ENCODE peak calls at places on chromosomes 7 and 10, in four cellular contexts. C, O, B and L are unnamed samples. For H3K27me3, the result is how much of the 10 kb centered on the place peaks cover.

GRCh38 chr7:34759477-34760125 is 101.6 kb downstream of the NPSR1 start:
- DNase-seq in C (peak), O (peak), B (peak), L (peak)

GRCh38 chr7:5699467-5699866 is 82.0 kb downstream of the RNF216 start:
- DNase-seq in C (no peak), O (no peak), B (no peak), L (no peak)

GRCh38 chr10:6297951-6298381 is 95.2 kb downstream of the PFKFB3 start:
- DNase-seq in C (peak), O (no peak), B (no peak), L (no peak)

GRCh38 chr7:117251687-117252086 is 71.2 kb downstream of the WNT2 start:
- DNase-seq in C (peak), O (no peak), B (no peak), L (no peak)

GRCh38 chr7:148537435-148537834 is 53.1 kb upstream of the C7orf33 start:
- DNase-seq in C (no peak), O (no peak), B (no peak), L (no peak)

GRCh38 chr10:52653221-52653501 is 119.4 kb downstream of the MBL2 start:
- DNase-seq in C (no peak), O (no peak), B (no peak), L (no peak)

GRCh38 chr7:102300643-102301211 is 14.1 kb downstream of the SH2B2 start:
- DNase-seq in C (no peak), O (peak), B (no peak), L (no peak)

GRCh38 chr10:67925449-67926005 is 41.1 kb downstream of the SIRT1 start:
- DNase-seq in C (peak), O (no peak), B (no peak), L (no peak)

GRCh38 chr10:541041-541440 is 148.4 kb downstream of the DIP2C start:
- DNase-seq in C (no peak), O (no peak), B (no peak), L (no peak)

GRCh38 chr7:129875745-129876411 is 76.9 kb downstream of the UBE2H start:
- DNase-seq in C (peak), O (no peak), B (peak), L (no peak)

GRCh38 chr7:123562121-123562520 is 4.5 kb upstream of the NDUFA5 start:
- DNase-seq in C (no peak), O (no peak), B (no peak), L (no peak)

GRCh38 chr10:17175551-17175950 is 25.9 kb downstream of the TRDMT1 start:
- DNase-seq in C (peak), O (no peak), B (no peak), L (no peak)

GRCh38 chr10:118754132-118754555 is 626 bp downstream of the CACUL1 start:
- DNase-seq in C (peak), O (peak), B (peak), L (peak)

GRCh38 chr7:106239406-106239805 is 45.4 kb downstream of the NAMPT start:
- DNase-seq in C (peak), O (no peak), B (no peak), L (no peak)

GRCh38 chr7:47513741-47514241 is 68.1 kb downstream of the TNS3 start:
- DNase-seq in C (peak), O (peak), B (no peak), L (no peak)

GRCh38 chr10:15254808-15255655 is 86.5 kb upstream of the NMT2 start:
- DNase-seq in C (no peak), O (peak), B (no peak), L (no peak)
- H3K4me3 ChIP-seq in C (no peak), O (no peak), B (no peak), L (no peak)

GRCh38 chr7:25852249-25852994 is 299.6 kb upstream of the NFE2L3 start:
- DNase-seq in C (peak), O (peak), B (no peak), L (peak)

GRCh38 chr7:25852995-25853713 is 298.8 kb upstream of the NFE2L3 start:
- DNase-seq in C (no peak), O (no peak), B (no peak), L (no peak)

GRCh38 chr7:25850730-25851129 is 301.3 kb upstream of the NFE2L3 start:
- DNase-seq in C (no peak), O (no peak), B (no peak), L (no peak)

GRCh38 chr7:25849361-25850184 is 302.4 kb upstream of the NFE2L3 start:
- DNase-seq in C (peak), O (no peak), B (no peak), L (no peak)

DNA sequence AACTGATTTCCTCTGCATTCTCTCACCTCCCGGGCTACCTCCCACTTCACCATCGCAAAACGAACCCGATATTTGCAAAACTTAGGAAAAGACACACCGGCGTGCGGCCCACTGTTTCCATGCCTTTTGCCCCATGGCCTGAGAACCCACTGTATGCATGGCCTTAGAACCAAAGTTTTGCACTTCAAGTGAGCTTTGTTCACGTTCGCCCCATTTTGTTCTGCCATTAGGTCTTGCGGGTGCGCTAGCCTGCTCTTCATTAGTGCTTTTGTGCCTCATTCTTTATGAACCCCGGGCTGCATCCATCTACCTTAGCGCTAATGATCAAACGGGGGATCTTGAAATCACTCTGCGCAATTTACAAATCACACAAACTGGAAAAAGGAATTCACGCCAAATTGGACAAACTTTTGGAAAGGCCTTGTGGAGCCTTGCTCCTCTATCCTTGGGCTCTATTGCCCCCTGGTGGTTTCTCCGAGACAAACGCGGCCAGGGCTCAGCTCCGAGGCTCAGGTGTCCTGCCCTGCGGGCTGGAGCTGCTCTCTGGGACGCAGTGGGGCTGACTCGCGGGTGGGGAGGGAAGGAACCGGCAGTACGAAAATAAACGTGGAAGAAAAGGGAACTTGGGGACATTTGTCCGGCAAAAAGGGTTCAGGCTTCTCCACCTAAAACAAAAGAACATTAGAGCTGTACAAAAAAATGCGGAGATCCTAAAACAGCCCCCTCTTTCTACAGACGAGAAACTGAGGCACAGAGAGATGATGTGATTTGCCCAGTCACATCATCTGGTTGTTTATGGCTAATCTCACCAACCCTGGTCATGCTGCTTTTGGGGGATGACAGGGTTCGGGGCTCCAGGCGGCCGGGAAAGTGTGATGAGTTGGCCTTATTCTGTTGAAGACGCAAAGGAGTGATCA is 300.4 kb upstream of the NFE2L3 start:
- DNase-seq in C (peak), O (peak), B (peak), L (peak)
- H3K27me3 ChIP-seq in C (under half), O (under half), B (under half), L (under half)

GRCh38 chr10:124389613-124390361 is 28.9 kb downstream of the OAT start:
- DNase-seq in C (no peak), O (no peak), B (no peak), L (no peak)

GRCh38 chr10:124386186-124387077 is 32.3 kb downstream of the OAT start:
- DNase-seq in C (no peak), O (no peak), B (no peak), L (no peak)

GRCh38 chr10:124388823-124389612 is 29.7 kb downstream of the OAT start:
- DNase-seq in C (peak), O (peak), B (peak), L (peak)

GRCh38 chr10:124387078-124387874 is 31.4 kb downstream of the OAT start:
- DNase-seq in C (no peak), O (no peak), B (no peak), L (no peak)

GRCh38 chr10:124388476-124388822 is 30.3 kb downstream of the OAT start:
- DNase-seq in C (no peak), O (no peak), B (no peak), L (no peak)
- H3K4me3 ChIP-seq in C (peak), O (no peak), B (no peak), L (peak)

GRCh38 chr7:931871-932650 is 22.4 kb downstream of the ADAP1 start:
- DNase-seq in C (no peak), O (no peak), B (no peak), L (no peak)

GRCh38 chr7:930975-931758 is 23.3 kb downstream of the ADAP1 start:
- DNase-seq in C (no peak), O (no peak), B (no peak), L (no peak)

GRCh38 chr7:926061-927030 is 28.1 kb downstream of the ADAP1 start:
- DNase-seq in C (no peak), O (no peak), B (no peak), L (no peak)

GRCh38 chr7:927031-927671 is 27.3 kb downstream of the ADAP1 start:
- DNase-seq in C (no peak), O (no peak), B (no peak), L (no peak)

DNA sequence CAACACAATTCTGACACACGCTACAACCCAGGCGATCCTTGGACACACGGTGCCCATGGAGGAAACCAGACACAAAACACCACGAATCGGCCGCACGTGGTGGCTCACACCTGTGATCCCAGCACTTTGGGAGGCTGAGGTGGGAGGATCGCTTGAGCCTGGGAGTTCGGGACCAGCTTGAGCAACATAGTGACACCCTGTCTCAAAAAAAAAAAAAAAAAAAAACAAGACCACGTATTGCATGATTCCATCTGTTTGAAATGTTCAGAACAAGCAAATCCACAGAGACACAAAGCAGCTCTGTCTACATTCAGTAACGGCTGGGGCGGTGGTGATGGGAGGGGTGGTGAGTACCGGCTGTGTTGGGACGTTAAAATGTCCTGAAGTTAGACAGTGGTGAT is 25.2 kb downstream of the ADAP1 start:
- DNase-seq in C (no peak), O (no peak), B (no peak), L (no peak)
- H3K27me3 ChIP-seq in C (under half), O (under half), B (under half), L (under half)

GRCh38 chr10:95503526-95503925 is 57.6 kb downstream of the SORBS1 start:
- DNase-seq in C (no peak), O (no peak), B (no peak), L (no peak)
- H3K4me3 ChIP-seq in C (no peak), O (no peak), B (no peak), L (no peak)

GRCh38 chr7:114569160-114569559 is 154.5 kb downstream of the FOXP2 start:
- DNase-seq in C (no peak), O (no peak), B (no peak), L (no peak)

GRCh38 chr7:114575098-114575497 is 160.5 kb downstream of the FOXP2 start:
- DNase-seq in C (no peak), O (no peak), B (no peak), L (no peak)

GRCh38 chr7:114574384-114574783 is 159.8 kb downstream of the FOXP2 start:
- DNase-seq in C (peak), O (no peak), B (no peak), L (no peak)
- H3K27me3 ChIP-seq in C (under half), O (under half), B (under half), L (under half)